ENCODE peak calls at places on chromosomes 16 and 17, in ten cellular contexts. A is ovary, J is AG09319, V is B cell, C is fibroblast of lung, Z is MCF 10A, H is GM23338, R is AG04450, I is dorsolateral prefrontal cortex, U is BE2C. Q is an unnamed sample.

GRCh38 chr17:82314721-82315605 is 2.4 kb downstream of the CD7 start:
- DNase-seq in A (no peak), J (no peak), V (peak; percentile 30), C (no peak), Z (no peak), H (no peak), R (no peak), I (no peak), U (no peak), Q (no peak)

GRCh38 chr17:21318439-21318838 is 33.9 kb downstream of the MAP2K3 start:
- DNase-seq in A (no peak), J (no peak), V (no peak), C (no peak), Z (no peak), H (peak; percentile 74), R (no peak), I (no peak), U (no peak), Q (no peak)

GRCh38 chr17:82212331-82213250 is at the start of gene CCDC57:
- DNase-seq in A (peak; percentile 78), J (no peak), V (peak; percentile 90), C (peak; percentile 76), Z (peak; percentile 67), H (peak; percentile 83), R (no peak), I (peak; percentile 62), U (peak; percentile 92), Q (peak; percentile 79)

GRCh38 chr16:81263470-81264200 is 25.1 kb downstream of the BCO1 start:
- DNase-seq in A (peak; percentile 71), J (no peak), V (no peak), C (peak; percentile 73), Z (peak; percentile 29), H (peak; percentile 47), R (no peak), I (no peak), U (no peak), Q (peak; percentile 41)

GRCh38 chr16:4855804-4856203 is 8.5 kb downstream of the UBN1 start:
- DNase-seq in A (no peak), J (no peak), V (no peak), C (no peak), Z (no peak), H (no peak), R (no peak), I (no peak), U (no peak), Q (no peak)

GRCh38 chr16:12413393-12413792 is 390.3 kb downstream of the CPPED1 start:
- DNase-seq in A (no peak), J (no peak), V (no peak), C (no peak), Z (no peak), H (no peak), R (no peak), I (no peak), U (no peak), Q (no peak)

GRCh38 chr16:23006380-23006779 is 142.9 kb downstream of the USP31 start:
- DNase-seq in A (no peak), J (no peak), V (no peak), C (no peak), Z (no peak), H (no peak), R (no peak), I (no peak), U (no peak), Q (no peak)

GRCh38 chr17:44960654-44961053 is 7.4 kb downstream of the C1QL1 start:
- DNase-seq in A (no peak), J (no peak), V (no peak), C (no peak), Z (peak; percentile 50), H (no peak), R (no peak), I (no peak), U (no peak), Q (no peak)

GRCh38 chr16:8691728-8692127 is 17.3 kb downstream of the ABAT start:
- DNase-seq in A (no peak), J (no peak), V (no peak), C (no peak), Z (no peak), H (no peak), R (no peak), I (no peak), U (no peak), Q (no peak)

GRCh38 chr16:47787695-47788094 is 326.6 kb downstream of the PHKB start:
- DNase-seq in A (no peak), J (no peak), V (no peak), C (peak; percentile 10), Z (peak; percentile 30), H (peak; percentile 67), R (no peak), I (no peak), U (no peak), Q (no peak)

GRCh38 chr16:75064403-75065148 is 52.0 kb downstream of the LDHD start:
- DNase-seq in A (no peak), J (no peak), V (no peak), C (no peak), Z (no peak), H (no peak), R (no peak), I (no peak), U (no peak), Q (no peak)

GRCh38 chr17:17328251-17328650 is 25.1 kb downstream of the NT5M start:
- DNase-seq in A (no peak), J (no peak), V (no peak), C (no peak), Z (no peak), H (no peak), R (no peak), I (no peak), U (no peak), Q (no peak)

GRCh38 chr17:64387545-64388171 is 3.0 kb downstream of the PECAM1 start:
- DNase-seq in A (peak; percentile 36), J (no peak), V (no peak), C (no peak), Z (no peak), H (peak; percentile 8), R (no peak), I (no peak), U (no peak), Q (no peak)

GRCh38 chr17:40298726-40299125 is 10.3 kb upstream of the RARA start:
- DNase-seq in A (no peak), J (no peak), V (no peak), C (no peak), Z (no peak), H (no peak), R (no peak), I (no peak), U (no peak), Q (no peak)
- TF ChIP-seq CTCF in A (no peak), J (no peak), V (no peak), C (no peak), Z (no peak), H (no peak), R (no peak), I (no peak), U (no peak), Q (no peak)

DNA sequence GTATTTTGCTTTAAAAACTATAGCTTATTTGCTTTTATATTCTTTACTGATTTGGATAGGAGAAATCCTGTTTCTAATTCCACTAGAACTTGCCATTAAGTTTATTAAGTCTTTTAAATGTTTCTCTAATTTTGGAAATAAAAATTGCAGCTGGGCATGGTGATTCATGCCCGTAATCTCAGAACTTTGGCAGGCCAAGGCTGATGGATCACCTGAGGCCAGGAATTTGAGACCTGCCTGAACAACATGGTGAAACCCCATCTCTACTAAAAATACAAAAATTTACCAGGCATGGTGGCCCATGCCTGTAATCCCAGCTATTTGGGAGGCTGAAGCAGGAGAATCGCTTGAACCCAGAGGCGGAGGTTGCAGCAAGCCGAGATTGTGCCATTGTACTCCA is 30.7 kb downstream of the DNAH17 start:
- DNase-seq in A (no peak), J (no peak), V (no peak), C (no peak), Z (no peak), H (no peak), R (no peak), I (no peak), U (no peak), Q (no peak)
- TF ChIP-seq CTCF in A (no peak), J (no peak), V (no peak), C (no peak), Z (no peak), H (no peak), R (no peak), I (no peak), U (no peak), Q (no peak)

GRCh38 chr16:1557576-1557975 is 24.1 kb downstream of the TMEM204 start:
- DNase-seq in A (no peak), J (no peak), V (no peak), C (no peak), Z (no peak), H (no peak), R (no peak), I (no peak), U (no peak), Q (no peak)
- TF ChIP-seq CTCF in A (no peak), J (no peak), V (no peak), C (no peak), Z (no peak), H (no peak), R (no peak), I (no peak), U (no peak), Q (no peak)

DNA sequence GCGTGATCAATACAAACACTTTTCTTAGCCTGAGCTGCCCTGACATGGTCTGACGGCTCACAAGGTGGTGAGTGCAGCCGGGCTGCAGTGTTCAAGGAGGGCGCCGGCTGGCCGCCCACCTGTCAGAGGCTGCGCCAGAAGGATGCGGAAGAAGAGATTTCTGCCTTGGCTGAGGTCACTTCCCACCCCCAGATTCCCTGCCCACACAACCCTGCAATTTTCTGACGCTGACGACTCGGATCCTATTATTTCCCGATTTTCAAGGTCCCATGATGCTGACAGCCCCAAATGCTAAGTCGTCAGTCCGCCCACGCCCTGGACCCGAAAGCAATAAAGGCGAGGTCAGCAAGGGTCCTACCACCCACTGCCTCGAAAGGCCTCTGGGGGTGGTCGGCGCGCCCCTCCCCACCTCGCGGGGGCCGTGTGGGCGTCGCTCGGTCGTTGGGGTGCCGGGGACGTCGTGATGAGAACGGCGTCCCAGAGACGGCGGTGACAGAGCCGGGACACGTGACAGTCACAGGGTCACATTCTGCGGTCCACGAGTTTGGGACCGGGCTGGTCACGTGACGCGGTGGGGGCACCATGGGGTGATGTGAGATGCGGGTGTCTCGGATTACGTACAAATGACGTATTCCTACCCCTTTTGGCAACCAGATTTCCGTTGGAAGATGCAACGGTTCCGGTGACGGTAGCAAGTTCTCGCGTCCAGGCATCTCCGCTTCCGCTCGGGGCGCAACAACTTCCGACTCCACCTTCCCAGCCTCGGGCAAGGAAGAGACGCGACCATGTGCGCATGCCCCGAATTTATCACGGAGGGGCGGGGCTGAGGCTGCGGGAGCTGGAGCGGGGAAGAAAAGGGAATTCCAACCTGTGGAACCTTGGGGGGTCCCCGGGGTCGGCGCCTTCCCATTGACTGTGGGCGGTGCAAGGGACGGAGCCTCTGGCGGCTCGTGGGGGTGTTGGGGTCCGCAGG is at the start of gene STX4:
- DNase-seq in A (peak; percentile 98), J (peak; percentile 95), V (peak; percentile 97), C (peak; percentile 99), Z (peak; percentile 96), H (peak; percentile 99), R (peak; percentile 94), I (peak; percentile 97), U (peak; percentile 96), Q (peak; percentile 98)
- TF ChIP-seq CTCF in A (no peak), J (no peak), V (no peak), C (no peak), Z (no peak), H (no peak), R (no peak), I (no peak), U (no peak), Q (no peak)